ENCODE peak calls at places on chromosomes 12 and 14, in four cellular contexts. One of them, this sample, is unnamed.

GRCh38 chr14:51652168-51653095 is 722 bp downstream of the FRMD6 start:
- DNase-seq in brain microvascular endothelial cell: no peak
- DNase-seq in psoas muscle: no peak
- DNase-seq in mammary epithelial cell: no peak
- DNase-seq in this sample: peak; percentile 37

GRCh38 chr12:2640709-2641108 is 154.1 kb upstream of the FKBP4 start:
- DNase-seq in psoas muscle: peak; percentile 72
- DNase-seq in brain microvascular endothelial cell: peak; percentile 97
- DNase-seq in mammary epithelial cell: peak; percentile 91
- DNase-seq in this sample: peak; percentile 98

GRCh38 chr14:64253672-64254071 is 40.5 kb downstream of the ESR2 start:
- DNase-seq in brain microvascular endothelial cell: peak; percentile 58
- DNase-seq in psoas muscle: no peak
- DNase-seq in mammary epithelial cell: peak; percentile 48
- DNase-seq in this sample: no peak

GRCh38 chr12:49674318-49674985 is 32.8 kb downstream of the FMNL3 start:
- DNase-seq in mammary epithelial cell: peak; percentile 33
- DNase-seq in brain microvascular endothelial cell: peak; percentile 18
- DNase-seq in psoas muscle: no peak
- DNase-seq in this sample: no peak

GRCh38 chr14:77738559-77739250 is 22.3 kb downstream of the SNW1 start:
- DNase-seq in brain microvascular endothelial cell: peak; percentile 40
- DNase-seq in psoas muscle: no peak
- DNase-seq in mammary epithelial cell: no peak
- DNase-seq in this sample: no peak

GRCh38 chr14:102580552-102581110 is 11.8 kb upstream of the RCOR1 start:
- DNase-seq in brain microvascular endothelial cell: no peak
- DNase-seq in mammary epithelial cell: no peak
- DNase-seq in psoas muscle: no peak
- DNase-seq in this sample: no peak

GRCh38 chr12:18158774-18159557 is 69.0 kb upstream of the RERGL start:
- DNase-seq in psoas muscle: no peak
- DNase-seq in brain microvascular endothelial cell: peak; percentile 45
- DNase-seq in mammary epithelial cell: peak; percentile 26
- DNase-seq in this sample: no peak

GRCh38 chr12:21676781-21677180 is 19.1 kb upstream of the LDHB start:
- DNase-seq in psoas muscle: no peak
- DNase-seq in mammary epithelial cell: no peak
- DNase-seq in brain microvascular endothelial cell: no peak
- DNase-seq in this sample: no peak

GRCh38 chr14:42229976-42230375 is 623.3 kb downstream of the LRFN5 start:
- DNase-seq in mammary epithelial cell: no peak
- DNase-seq in psoas muscle: no peak
- DNase-seq in brain microvascular endothelial cell: no peak
- DNase-seq in this sample: no peak

GRCh38 chr12:6387541-6387940 is 3.6 kb downstream of the LTBR start:
- DNase-seq in psoas muscle: no peak
- DNase-seq in mammary epithelial cell: no peak
- DNase-seq in brain microvascular endothelial cell: no peak
- DNase-seq in this sample: no peak

GRCh38 chr12:126684703-126685102 is 1582.3 kb upstream of the TMEM132C start:
- DNase-seq in brain microvascular endothelial cell: no peak
- DNase-seq in mammary epithelial cell: no peak
- DNase-seq in psoas muscle: no peak
- DNase-seq in this sample: no peak

GRCh38 chr12:109994262-109995175 is 1.6 kb downstream of the GIT2 start:
- DNase-seq in brain microvascular endothelial cell: no peak
- DNase-seq in mammary epithelial cell: no peak
- DNase-seq in psoas muscle: no peak
- DNase-seq in this sample: no peak

GRCh38 chr12:53532524-53533445 is 25.5 kb upstream of the NPFF start:
- DNase-seq in mammary epithelial cell: no peak
- DNase-seq in psoas muscle: no peak
- DNase-seq in brain microvascular endothelial cell: no peak
- DNase-seq in this sample: peak; percentile 20

GRCh38 chr12:109571773-109572505 is 1.4 kb downstream of the MMAB start:
- DNase-seq in brain microvascular endothelial cell: no peak
- DNase-seq in mammary epithelial cell: no peak
- DNase-seq in psoas muscle: no peak
- DNase-seq in this sample: no peak

GRCh38 chr12:14185441-14186192 is 179.9 kb upstream of the ATF7IP start:
- DNase-seq in psoas muscle: no peak
- DNase-seq in brain microvascular endothelial cell: peak; percentile 41
- DNase-seq in mammary epithelial cell: peak; percentile 37
- DNase-seq in this sample: peak; percentile 5

GRCh38 chr14:105211758-105212089 is 30.6 kb upstream of the NUDT14 start:
- DNase-seq in psoas muscle: no peak
- DNase-seq in brain microvascular endothelial cell: no peak
- DNase-seq in mammary epithelial cell: no peak
- DNase-seq in this sample: no peak

GRCh38 chr12:99769581-99769980 is 122.0 kb downstream of the GARIN6 start:
- DNase-seq in brain microvascular endothelial cell: no peak
- DNase-seq in mammary epithelial cell: no peak
- DNase-seq in psoas muscle: no peak
- DNase-seq in this sample: no peak
- H3K27me3 ChIP-seq in brain microvascular endothelial cell: no peaks in the 10 kb centered on the region
- H3K27me3 ChIP-seq in mammary epithelial cell: no peaks in the 10 kb centered on the region
- H3K27me3 ChIP-seq in psoas muscle: no peaks in the 10 kb centered on the region
- H3K27me3 ChIP-seq in this sample: peaks cover 8% of the 10 kb centered on the region

DNA sequence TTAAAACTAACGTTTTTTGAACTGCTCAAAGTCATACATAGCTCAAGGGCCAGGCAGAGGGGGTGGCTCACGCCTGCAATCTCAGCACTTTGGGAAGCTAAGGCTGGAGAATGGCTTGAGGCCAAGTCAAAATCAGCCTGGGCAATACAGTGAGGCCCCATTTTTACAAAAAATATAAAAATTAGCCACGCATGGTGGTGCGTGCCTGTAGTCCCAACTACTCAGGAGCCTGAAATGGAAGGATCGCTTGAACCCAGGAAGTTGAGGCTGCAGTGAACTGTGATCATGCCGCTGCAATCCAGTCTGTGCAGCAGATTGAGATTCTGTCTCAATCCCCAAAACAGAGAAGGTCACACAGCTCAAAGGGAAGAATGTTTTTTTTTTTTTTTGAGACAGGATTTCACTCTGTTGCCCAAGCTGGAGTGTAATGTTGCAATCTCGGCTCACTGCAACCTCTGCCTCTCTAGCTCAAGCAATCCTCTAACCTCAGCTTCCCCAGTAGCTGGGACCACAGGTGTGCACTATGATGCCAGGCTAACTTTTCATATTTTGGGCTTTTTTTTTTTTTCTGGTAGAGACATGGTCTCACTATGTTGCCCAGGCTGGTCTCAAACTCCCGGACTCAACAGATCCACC is 2.9 kb downstream of the RBM23 start:
- DNase-seq in psoas muscle: peak; percentile 38
- DNase-seq in brain microvascular endothelial cell: no peak
- DNase-seq in mammary epithelial cell: no peak
- DNase-seq in this sample: no peak
- H3K4me3 ChIP-seq in psoas muscle: no peak overlapping the region
- H3K4me3 ChIP-seq in brain microvascular endothelial cell: no peak overlapping the region
- H3K4me3 ChIP-seq in mammary epithelial cell: no peak overlapping the region
- H3K4me3 ChIP-seq in this sample: no peak overlapping the region

GRCh38 chr14:22456421-22456820 is 132.6 kb downstream of the DAD1 start:
- DNase-seq in psoas muscle: no peak
- DNase-seq in brain microvascular endothelial cell: no peak
- DNase-seq in mammary epithelial cell: no peak
- DNase-seq in this sample: no peak

GRCh38 chr14:22458737-22459136 is 130.3 kb downstream of the DAD1 start:
- DNase-seq in psoas muscle: no peak
- DNase-seq in brain microvascular endothelial cell: no peak
- DNase-seq in mammary epithelial cell: no peak
- DNase-seq in this sample: no peak

GRCh38 chr14:22460461-22461195 is 128.4 kb downstream of the DAD1 start:
- DNase-seq in psoas muscle: no peak
- DNase-seq in brain microvascular endothelial cell: peak; percentile 21
- DNase-seq in mammary epithelial cell: peak; percentile 11
- DNase-seq in this sample: no peak

GRCh38 chr14:22452330-22452729 is 136.7 kb downstream of the DAD1 start:
- DNase-seq in brain microvascular endothelial cell: no peak
- DNase-seq in mammary epithelial cell: no peak
- DNase-seq in psoas muscle: no peak
- DNase-seq in this sample: no peak

GRCh38 chr14:22456986-22457594 is 131.9 kb downstream of the DAD1 start:
- DNase-seq in brain microvascular endothelial cell: no peak
- DNase-seq in psoas muscle: no peak
- DNase-seq in mammary epithelial cell: no peak
- DNase-seq in this sample: no peak
- H3K27me3 ChIP-seq in brain microvascular endothelial cell: peaks cover 3% of the 10 kb centered on the region
- H3K27me3 ChIP-seq in psoas muscle: no peaks in the 10 kb centered on the region
- H3K27me3 ChIP-seq in mammary epithelial cell: no peaks in the 10 kb centered on the region
- H3K27me3 ChIP-seq in this sample: no peaks in the 10 kb centered on the region

DNA sequence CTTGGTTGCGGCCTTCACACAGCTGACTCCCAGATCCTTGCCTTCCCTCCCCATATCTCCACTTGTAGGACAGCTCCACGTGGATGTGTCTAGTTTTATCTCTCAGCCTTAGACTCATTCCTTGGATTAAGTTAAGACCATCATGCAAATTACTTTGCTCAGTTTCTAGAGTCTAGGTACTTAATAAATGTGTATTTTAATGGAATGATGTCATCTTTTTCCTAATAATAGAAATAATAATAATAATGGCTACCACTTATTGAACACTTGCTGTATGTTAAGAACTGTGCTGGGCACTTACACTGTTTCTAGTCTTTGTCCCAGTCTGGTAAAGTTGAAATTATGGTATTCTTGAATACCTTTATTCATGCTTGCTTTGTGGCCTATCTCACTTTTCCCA is 37.5 kb downstream of the FBXW8 start:
- DNase-seq in psoas muscle: no peak
- DNase-seq in mammary epithelial cell: no peak
- DNase-seq in brain microvascular endothelial cell: no peak
- DNase-seq in this sample: no peak
- H3K4me3 ChIP-seq in psoas muscle: no peak overlapping the region
- H3K4me3 ChIP-seq in mammary epithelial cell: no peak overlapping the region
- H3K4me3 ChIP-seq in brain microvascular endothelial cell: no peak overlapping the region
- H3K4me3 ChIP-seq in this sample: no peak overlapping the region